ENCODE peak calls at places on chromosomes 3 and 15, in eight cellular contexts. One of them, this sample, is unnamed.
A peak's percentile ranks its signal among the peaks of the same experiment; 100 is the strongest.

GRCh38 chr3:30355622-30356021 is 250.8 kb upstream of the TGFBR2 start:
- DNase-seq in CD8-positive, alpha-beta T cell: no peak
- DNase-seq in PC-3: no peak
- DNase-seq in tibial artery: no peak
- DNase-seq in left lung: no peak
- DNase-seq in ovary: no peak
- DNase-seq in HFF-Myc: no peak
- DNase-seq in brain microvascular endothelial cell: no peak
- DNase-seq in this sample: no peak

GRCh38 chr15:22895465-22896190 is 57.2 kb downstream of the NIPA2 start:
- DNase-seq in CD8-positive, alpha-beta T cell: no peak
- DNase-seq in PC-3: peak; percentile 98
- DNase-seq in tibial artery: no peak
- DNase-seq in left lung: peak; percentile 30
- DNase-seq in ovary: no peak
- DNase-seq in HFF-Myc: no peak
- DNase-seq in brain microvascular endothelial cell: peak; percentile 31
- DNase-seq in this sample: no peak

GRCh38 chr3:16013563-16013962 is 160.9 kb upstream of the GALNT15 start:
- DNase-seq in CD8-positive, alpha-beta T cell: no peak
- DNase-seq in PC-3: no peak
- DNase-seq in tibial artery: no peak
- DNase-seq in left lung: no peak
- DNase-seq in ovary: no peak
- DNase-seq in HFF-Myc: no peak
- DNase-seq in brain microvascular endothelial cell: peak; percentile 52
- DNase-seq in this sample: no peak

GRCh38 chr3:195119461-195120198 is 151.3 kb downstream of the XXYLT1 start:
- DNase-seq in CD8-positive, alpha-beta T cell: no peak
- DNase-seq in PC-3: peak; percentile 63
- DNase-seq in tibial artery: no peak
- DNase-seq in left lung: no peak
- DNase-seq in ovary: no peak
- DNase-seq in HFF-Myc: peak; percentile 60
- DNase-seq in brain microvascular endothelial cell: peak; percentile 96
- DNase-seq in this sample: no peak

GRCh38 chr3:108472011-108472591 is 38.3 kb downstream of the MYH15 start:
- DNase-seq in CD8-positive, alpha-beta T cell: no peak
- DNase-seq in PC-3: peak; percentile 95
- DNase-seq in tibial artery: no peak
- DNase-seq in left lung: no peak
- DNase-seq in ovary: no peak
- DNase-seq in HFF-Myc: peak; percentile 92
- DNase-seq in brain microvascular endothelial cell: peak; percentile 85
- DNase-seq in this sample: peak; percentile 89

GRCh38 chr3:28188686-28189085 is 52.7 kb upstream of the CMC1 start:
- DNase-seq in CD8-positive, alpha-beta T cell: no peak
- DNase-seq in PC-3: no peak
- DNase-seq in tibial artery: no peak
- DNase-seq in left lung: no peak
- DNase-seq in ovary: no peak
- DNase-seq in HFF-Myc: no peak
- DNase-seq in brain microvascular endothelial cell: no peak
- DNase-seq in this sample: peak; percentile 16

GRCh38 chr3:197354195-197355059 is 56.0 kb upstream of the DLG1 start:
- DNase-seq in CD8-positive, alpha-beta T cell: no peak
- DNase-seq in PC-3: no peak
- DNase-seq in tibial artery: no peak
- DNase-seq in left lung: no peak
- DNase-seq in ovary: peak; percentile 82
- DNase-seq in HFF-Myc: no peak
- DNase-seq in brain microvascular endothelial cell: no peak
- DNase-seq in this sample: peak; percentile 40

GRCh38 chr3:177465243-177465642 is 268.0 kb upstream of the TBL1XR1 start:
- DNase-seq in CD8-positive, alpha-beta T cell: no peak
- DNase-seq in PC-3: no peak
- DNase-seq in tibial artery: peak; percentile 80
- DNase-seq in left lung: no peak
- DNase-seq in ovary: peak; percentile 72
- DNase-seq in HFF-Myc: no peak
- DNase-seq in brain microvascular endothelial cell: no peak
- DNase-seq in this sample: no peak

GRCh38 chr3:36380171-36381031 is at the start of gene STAC:
- DNase-seq in CD8-positive, alpha-beta T cell: no peak
- DNase-seq in PC-3: peak; percentile 71
- DNase-seq in tibial artery: peak; percentile 22
- DNase-seq in left lung: peak; percentile 90
- DNase-seq in ovary: no peak
- DNase-seq in HFF-Myc: no peak
- DNase-seq in brain microvascular endothelial cell: no peak
- DNase-seq in this sample: peak; percentile 4

GRCh38 chr15:99139276-99139675 is 34.4 kb downstream of the SYNM start:
- DNase-seq in CD8-positive, alpha-beta T cell: no peak
- DNase-seq in PC-3: no peak
- DNase-seq in tibial artery: no peak
- DNase-seq in left lung: no peak
- DNase-seq in ovary: no peak
- DNase-seq in HFF-Myc: no peak
- DNase-seq in brain microvascular endothelial cell: no peak
- DNase-seq in this sample: no peak

GRCh38 chr15:73927003-73927475 is 777 bp downstream of the LOXL1 start:
- DNase-seq in CD8-positive, alpha-beta T cell: peak; percentile 39
- DNase-seq in PC-3: peak; percentile 66
- DNase-seq in tibial artery: peak; percentile 48
- DNase-seq in left lung: peak; percentile 93
- DNase-seq in ovary: peak; percentile 79
- DNase-seq in HFF-Myc: no peak
- DNase-seq in brain microvascular endothelial cell: no peak
- DNase-seq in this sample: peak; percentile 54

GRCh38 chr15:81182031-81182745 is 14.5 kb upstream of the IL16 start:
- DNase-seq in CD8-positive, alpha-beta T cell: no peak
- DNase-seq in PC-3: no peak
- DNase-seq in tibial artery: no peak
- DNase-seq in left lung: no peak
- DNase-seq in ovary: no peak
- DNase-seq in HFF-Myc: no peak
- DNase-seq in brain microvascular endothelial cell: no peak
- DNase-seq in this sample: no peak

GRCh38 chr15:50116477-50116876 is 2.6 kb downstream of the ATP8B4 start:
- DNase-seq in CD8-positive, alpha-beta T cell: no peak
- DNase-seq in PC-3: peak; percentile 56
- DNase-seq in tibial artery: no peak
- DNase-seq in left lung: no peak
- DNase-seq in ovary: no peak
- DNase-seq in HFF-Myc: no peak
- DNase-seq in brain microvascular endothelial cell: no peak
- DNase-seq in this sample: peak; percentile 12

GRCh38 chr15:54250351-54250750 is 272.1 kb downstream of the UNC13C start:
- DNase-seq in CD8-positive, alpha-beta T cell: no peak
- DNase-seq in PC-3: no peak
- DNase-seq in tibial artery: no peak
- DNase-seq in left lung: no peak
- DNase-seq in ovary: no peak
- DNase-seq in HFF-Myc: no peak
- DNase-seq in brain microvascular endothelial cell: no peak
- DNase-seq in this sample: no peak

GRCh38 chr3:98445949-98446406 is 17.0 kb upstream of the OR5K1 start:
- DNase-seq in CD8-positive, alpha-beta T cell: no peak
- DNase-seq in PC-3: no peak
- DNase-seq in tibial artery: no peak
- DNase-seq in left lung: no peak
- DNase-seq in ovary: no peak
- DNase-seq in HFF-Myc: no peak
- DNase-seq in brain microvascular endothelial cell: no peak
- DNase-seq in this sample: no peak

GRCh38 chr3:110413807-110414748 is 657.5 kb upstream of the NECTIN3 start:
- DNase-seq in CD8-positive, alpha-beta T cell: no peak
- DNase-seq in PC-3: peak; percentile 70
- DNase-seq in tibial artery: no peak
- DNase-seq in left lung: no peak
- DNase-seq in ovary: no peak
- DNase-seq in HFF-Myc: peak; percentile 71
- DNase-seq in brain microvascular endothelial cell: peak; percentile 43
- DNase-seq in this sample: peak; percentile 93

GRCh38 chr15:50549326-50549725 is 2.9 kb upstream of the USP50 start:
- DNase-seq in CD8-positive, alpha-beta T cell: no peak
- DNase-seq in PC-3: no peak
- DNase-seq in tibial artery: no peak
- DNase-seq in left lung: no peak
- DNase-seq in ovary: no peak
- DNase-seq in HFF-Myc: no peak
- DNase-seq in brain microvascular endothelial cell: no peak
- DNase-seq in this sample: no peak

GRCh38 chr3:175957427-175957826 is 1098.3 kb downstream of the NAALADL2 start:
- DNase-seq in CD8-positive, alpha-beta T cell: no peak
- DNase-seq in PC-3: no peak
- DNase-seq in tibial artery: no peak
- DNase-seq in left lung: no peak
- DNase-seq in ovary: no peak
- DNase-seq in HFF-Myc: no peak
- DNase-seq in brain microvascular endothelial cell: no peak
- DNase-seq in this sample: no peak

GRCh38 chr3:175951047-175951694 is 1092.0 kb downstream of the NAALADL2 start:
- DNase-seq in CD8-positive, alpha-beta T cell: no peak
- DNase-seq in PC-3: peak; percentile 61
- DNase-seq in tibial artery: no peak
- DNase-seq in left lung: no peak
- DNase-seq in ovary: no peak
- DNase-seq in HFF-Myc: no peak
- DNase-seq in brain microvascular endothelial cell: no peak
- DNase-seq in this sample: no peak

GRCh38 chr3:175956964-175957363 is 1097.8 kb downstream of the NAALADL2 start:
- DNase-seq in CD8-positive, alpha-beta T cell: no peak
- DNase-seq in PC-3: peak; percentile 62
- DNase-seq in tibial artery: no peak
- DNase-seq in left lung: no peak
- DNase-seq in ovary: no peak
- DNase-seq in HFF-Myc: no peak
- DNase-seq in brain microvascular endothelial cell: no peak
- DNase-seq in this sample: peak; percentile 16
- TF ChIP-seq CTCF in CD8-positive, alpha-beta T cell: no peak
- TF ChIP-seq CTCF in PC-3: peak; percentile 74
- TF ChIP-seq CTCF in tibial artery: no peak
- TF ChIP-seq CTCF in left lung: no peak
- TF ChIP-seq CTCF in ovary: no peak
- TF ChIP-seq CTCF in HFF-Myc: peak; percentile 34
- TF ChIP-seq CTCF in brain microvascular endothelial cell: peak; percentile 49
- TF ChIP-seq CTCF in this sample: peak; percentile 45

GRCh38 chr3:179562467-179563297 is at the start of gene ACTL6A:
- DNase-seq in CD8-positive, alpha-beta T cell: peak; percentile 98
- DNase-seq in PC-3: peak; percentile 100
- DNase-seq in tibial artery: peak; percentile 100
- DNase-seq in left lung: peak; percentile 99
- DNase-seq in ovary: peak; percentile 100
- DNase-seq in HFF-Myc: peak; percentile 98
- DNase-seq in brain microvascular endothelial cell: peak; percentile 100
- DNase-seq in this sample: peak; percentile 100

GRCh38 chr3:179555604-179556003 is 7.1 kb upstream of the ACTL6A start:
- DNase-seq in CD8-positive, alpha-beta T cell: no peak
- DNase-seq in PC-3: no peak
- DNase-seq in tibial artery: no peak
- DNase-seq in left lung: no peak
- DNase-seq in ovary: no peak
- DNase-seq in HFF-Myc: no peak
- DNase-seq in brain microvascular endothelial cell: no peak
- DNase-seq in this sample: no peak

GRCh38 chr3:179563298-179563934 is 690 bp downstream of the ACTL6A start:
- DNase-seq in CD8-positive, alpha-beta T cell: peak; percentile 58
- DNase-seq in PC-3: peak; percentile 69
- DNase-seq in tibial artery: peak; percentile 63
- DNase-seq in left lung: peak; percentile 89
- DNase-seq in ovary: peak; percentile 66
- DNase-seq in HFF-Myc: peak; percentile 31
- DNase-seq in brain microvascular endothelial cell: peak; percentile 80
- DNase-seq in this sample: peak; percentile 83

GRCh38 chr3:179560791-179561190 is 1.9 kb upstream of the ACTL6A start:
- DNase-seq in CD8-positive, alpha-beta T cell: no peak
- DNase-seq in PC-3: no peak
- DNase-seq in tibial artery: no peak
- DNase-seq in left lung: no peak
- DNase-seq in ovary: no peak
- DNase-seq in HFF-Myc: no peak
- DNase-seq in brain microvascular endothelial cell: no peak
- DNase-seq in this sample: no peak

GRCh38 chr3:179558742-179559364 is 3.9 kb upstream of the ACTL6A start:
- DNase-seq in CD8-positive, alpha-beta T cell: peak; percentile 37
- DNase-seq in PC-3: peak; percentile 80
- DNase-seq in tibial artery: peak; percentile 55
- DNase-seq in left lung: no peak
- DNase-seq in ovary: peak; percentile 62
- DNase-seq in HFF-Myc: peak; percentile 52
- DNase-seq in brain microvascular endothelial cell: peak; percentile 80
- DNase-seq in this sample: peak; percentile 84
- TF ChIP-seq CTCF in CD8-positive, alpha-beta T cell: peak; percentile 52
- TF ChIP-seq CTCF in PC-3: peak; percentile 95
- TF ChIP-seq CTCF in tibial artery: peak; percentile 87
- TF ChIP-seq CTCF in left lung: peak; percentile 63
- TF ChIP-seq CTCF in ovary: peak; percentile 42
- TF ChIP-seq CTCF in HFF-Myc: peak; percentile 89
- TF ChIP-seq CTCF in brain microvascular endothelial cell: peak; percentile 90
- TF ChIP-seq CTCF in this sample: peak; percentile 95

DNA sequence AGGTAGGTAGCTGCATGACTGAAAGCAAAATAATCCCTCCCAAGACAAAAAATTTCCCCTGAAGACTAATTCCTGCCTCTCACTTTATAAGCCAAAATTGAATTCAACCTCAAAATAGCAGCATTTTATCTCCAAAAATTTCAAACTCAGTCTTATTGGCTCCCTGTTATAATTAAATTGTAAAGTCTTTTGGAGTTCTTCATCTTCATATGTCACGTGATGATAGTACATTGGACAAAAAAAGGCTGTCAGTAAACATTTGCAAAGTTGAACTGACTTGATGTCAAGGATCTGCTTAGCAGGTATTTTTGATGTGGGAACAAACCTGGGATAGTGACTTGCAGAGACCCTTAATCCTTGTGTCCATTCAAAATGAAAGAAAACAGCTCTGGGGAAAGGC is 98.4 kb upstream of the SPRED1 start:
- DNase-seq in CD8-positive, alpha-beta T cell: no peak
- DNase-seq in PC-3: no peak
- DNase-seq in tibial artery: no peak
- DNase-seq in left lung: no peak
- DNase-seq in ovary: no peak
- DNase-seq in HFF-Myc: no peak
- DNase-seq in brain microvascular endothelial cell: no peak
- DNase-seq in this sample: no peak
- TF ChIP-seq CTCF in CD8-positive, alpha-beta T cell: no peak
- TF ChIP-seq CTCF in PC-3: no peak
- TF ChIP-seq CTCF in tibial artery: no peak
- TF ChIP-seq CTCF in left lung: no peak
- TF ChIP-seq CTCF in ovary: no peak
- TF ChIP-seq CTCF in HFF-Myc: no peak
- TF ChIP-seq CTCF in brain microvascular endothelial cell: no peak
- TF ChIP-seq CTCF in this sample: no peak

DNA sequence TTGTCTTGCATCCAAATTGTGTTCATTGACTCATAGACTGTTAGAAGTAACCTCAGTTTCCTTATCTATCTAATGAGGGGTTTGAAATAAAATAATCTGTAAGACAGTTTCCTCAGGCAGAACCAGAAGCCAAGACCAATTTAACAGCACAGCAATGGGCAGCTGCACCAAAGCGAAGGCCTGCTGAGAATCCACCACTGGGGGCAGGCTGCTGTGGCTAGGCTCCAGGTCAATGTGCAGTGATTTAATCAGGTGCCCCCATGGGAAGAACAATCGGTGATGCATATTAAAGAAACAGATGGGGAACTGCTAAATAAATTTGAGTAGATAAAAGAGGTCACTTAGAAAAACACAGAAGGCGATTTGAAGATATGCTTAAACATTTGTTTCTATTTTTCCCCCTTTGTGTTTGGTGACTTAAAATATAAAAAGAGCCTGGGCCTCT is 28.0 kb upstream of the TMOD3 start:
- DNase-seq in CD8-positive, alpha-beta T cell: no peak
- DNase-seq in PC-3: peak; percentile 49
- DNase-seq in tibial artery: no peak
- DNase-seq in left lung: no peak
- DNase-seq in ovary: no peak
- DNase-seq in HFF-Myc: no peak
- DNase-seq in brain microvascular endothelial cell: peak; percentile 20
- DNase-seq in this sample: peak; percentile 43
- TF ChIP-seq CTCF in CD8-positive, alpha-beta T cell: no peak
- TF ChIP-seq CTCF in PC-3: peak; percentile 67
- TF ChIP-seq CTCF in tibial artery: peak; percentile 7
- TF ChIP-seq CTCF in left lung: peak; percentile 35
- TF ChIP-seq CTCF in ovary: no peak
- TF ChIP-seq CTCF in HFF-Myc: peak; percentile 79
- TF ChIP-seq CTCF in brain microvascular endothelial cell: peak; percentile 87
- TF ChIP-seq CTCF in this sample: peak; percentile 59

This sample was measured in A673.